ENCODE peak calls at places on chromosomes 2 and 18, in four cellular contexts. S is H1, J is Peyer's patch, L is adrenal gland. M is an unnamed sample. For H3K36me3 and H3K27me3, the result is how much of the 10 kb centered on the place peaks cover.

GRCh38 chr2:10777111-10777841 is 35.3 kb downstream of the PDIA6 start:
- DNase-seq in L (no peak), S (no peak), J (no peak), M (no peak)

GRCh38 chr2:166373951-166374350 is 1.8 kb downstream of the SCN9A start:
- DNase-seq in J (no peak), L (no peak), S (no peak), M (no peak)

GRCh38 chr2:74843371-74844298 is 9.7 kb downstream of the HK2 start:
- DNase-seq in S (no peak), L (no peak), J (peak), M (no peak)

GRCh38 chr2:109129921-109130725 is 1.1 kb downstream of the SH3RF3 start:
- DNase-seq in L (peak), J (no peak), S (no peak), M (no peak)

GRCh38 chr2:187922841-187923240 is 368.6 kb upstream of the TFPI start:
- DNase-seq in J (no peak), S (no peak), L (no peak), M (no peak)

GRCh38 chr18:12074734-12075133 is 18.9 kb upstream of the ANKRD62 start:
- DNase-seq in L (no peak), S (no peak), J (no peak), M (no peak)

GRCh38 chr2:205376071-205376470 is 306.2 kb upstream of the NRP2 start:
- DNase-seq in S (no peak), J (no peak), L (no peak), M (no peak)

GRCh38 chr18:1466035-1466434 is 561.4 kb downstream of the ADCYAP1 start:
- DNase-seq in L (no peak), J (no peak), S (no peak), M (no peak)

GRCh38 chr2:219552382-219553167 is 8.7 kb downstream of the TMEM198 start:
- DNase-seq in J (peak), L (peak), S (no peak), M (peak)

GRCh38 chr2:51534176-51534575 is 502.2 kb upstream of the NRXN1 start:
- DNase-seq in J (no peak), L (no peak), S (no peak), M (no peak)

GRCh38 chr2:28904802-28905499 is 10.5 kb downstream of the WDR43 start:
- DNase-seq in S (no peak), J (no peak), L (no peak), M (no peak)

GRCh38 chr18:55385770-55386169 is 202.2 kb downstream of the TCF4 start:
- DNase-seq in L (no peak), J (no peak), S (no peak), M (no peak)

GRCh38 chr18:3236470-3236869 is 11.1 kb upstream of the MYL12A start:
- DNase-seq in J (no peak), L (no peak), S (no peak), M (no peak)

GRCh38 chr2:108637304-108637669 is 82.0 kb upstream of the RANBP2 start:
- DNase-seq in S (no peak), J (no peak), L (peak), M (no peak)

GRCh38 chr2:10296142-10296541 is 6.6 kb upstream of the HPCAL1 start:
- DNase-seq in L (no peak), S (no peak), J (no peak), M (no peak)

GRCh38 chr2:1168856-1169255 is 218.2 kb downstream of the SNTG2 start:
- DNase-seq in J (no peak), L (no peak), S (no peak), M (no peak)

GRCh38 chr2:202238234-202239197 is at the start of gene SUMO1:
- DNase-seq in J (peak), S (peak), L (peak), M (peak)

GRCh38 chr2:88481937-88482336 is 29.4 kb upstream of the FOXI3 start:
- DNase-seq in L (no peak), J (no peak), S (no peak), M (no peak)

GRCh38 chr2:227818569-227819397 is 5.1 kb downstream of the CCL20 start:
- DNase-seq in J (no peak), S (no peak), L (peak), M (no peak)

GRCh38 chr2:234494361-234495075 is 2.4 kb downstream of the ARL4C start:
- DNase-seq in S (no peak), L (no peak), J (no peak), M (no peak)

DNA sequence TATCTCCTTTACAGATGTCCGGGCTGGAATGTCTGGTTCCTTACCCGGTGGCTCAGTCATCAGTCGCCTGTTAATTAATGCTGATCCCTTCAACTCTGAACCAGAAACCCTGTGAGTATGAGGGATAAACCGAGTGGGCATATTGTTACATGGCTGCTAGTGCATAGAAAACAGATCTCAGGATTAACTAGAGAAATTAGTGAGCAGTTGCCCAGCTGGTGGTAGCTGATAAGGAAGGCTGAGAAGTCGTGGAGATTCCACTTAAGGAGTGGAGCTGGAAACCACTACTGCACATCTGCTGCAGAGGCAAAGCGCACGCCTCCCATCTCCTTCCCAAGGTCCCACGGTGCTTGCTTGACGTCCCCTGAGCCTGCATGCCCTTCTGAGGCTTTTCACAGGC is 97.7 kb downstream of the DGKD start:
- DNase-seq in L (no peak), J (no peak), S (no peak), M (peak)
- H3K36me3 ChIP-seq in L (half or more), J (under half), S (under half), M (under half)

GRCh38 chr2:240224676-240225075 is 84.2 kb upstream of the OTOS start:
- DNase-seq in L (no peak), J (no peak), S (no peak), M (no peak)

GRCh38 chr2:240225116-240225515 is 84.7 kb upstream of the OTOS start:
- DNase-seq in L (no peak), S (no peak), J (no peak), M (no peak)

GRCh38 chr2:240225660-240226475 is 85.4 kb upstream of the OTOS start:
- DNase-seq in J (no peak), S (no peak), L (no peak), M (no peak)

GRCh38 chr2:240220371-240220770 is 79.9 kb upstream of the OTOS start:
- DNase-seq in J (no peak), L (no peak), S (no peak), M (no peak)

GRCh38 chr2:240223631-240224030 is 83.2 kb upstream of the OTOS start:
- DNase-seq in J (no peak), L (no peak), S (no peak), M (no peak)
- H3K27me3 ChIP-seq in J (under half), L (under half), S (under half), M (under half)

DNA sequence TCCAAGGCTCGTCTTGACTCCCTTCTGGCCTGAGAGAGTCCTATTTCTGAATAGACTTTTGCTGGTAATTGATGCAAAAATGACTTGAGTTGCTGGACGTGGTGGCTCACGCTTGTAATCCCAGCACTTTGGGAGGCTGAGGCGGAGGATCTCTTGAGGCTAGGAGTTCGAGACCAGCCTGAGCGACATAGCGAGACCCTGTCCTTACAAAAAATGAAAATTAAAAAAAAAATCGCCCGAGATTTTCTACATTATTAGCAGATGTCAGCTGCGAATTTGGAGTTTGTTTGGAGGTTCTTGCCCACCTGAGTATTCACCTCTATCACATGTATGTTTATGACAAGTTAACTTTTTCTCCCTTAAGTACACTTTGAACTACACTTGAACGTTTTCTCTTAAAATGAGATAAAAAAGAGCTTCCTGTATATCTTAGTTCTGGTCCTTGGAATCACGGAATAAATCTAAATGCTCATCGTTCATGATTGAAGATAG is 471 bp upstream of the C2orf42 start:
- DNase-seq in L (no peak), S (no peak), J (no peak), M (no peak)
- TF ChIP-seq CTCF in L (no peak), S (peak), J (no peak), M (no peak)

GRCh38 chr18:79699653-79700052 is 20.1 kb downstream of the CTDP1 start:
- DNase-seq in S (no peak), L (no peak), J (no peak), M (no peak)
- H3K36me3 ChIP-seq in S (under half), L (under half), J (under half), M (half or more)

GRCh38 chr2:110724820-110725219 is 7.6 kb upstream of the ACOXL start:
- DNase-seq in L (no peak), J (no peak), S (no peak), M (no peak)
- H3K27me3 ChIP-seq in L (under half), J (under half), S (under half), M (half or more)